ENCODE peak calls at places on chromosomes 2 and 18, in seven cellular contexts. X is lower lobe of right lung, A is astrocyte, Q is mammary epithelial cell, K is endodermal cell, F is hepatocyte, Z is bronchial epithelial cell. V is an unnamed sample.

GRCh38 chr2:200383380-200384110 is 77.1 kb downstream of the SPATS2L start:
- DNase-seq in X (no peak), A (peak; percentile 73), Q (peak; percentile 56), K (no peak), F (no peak), Z (peak; percentile 44), V (no peak)

GRCh38 chr18:79525556-79526467 is 130.1 kb downstream of the NFATC1 start:
- DNase-seq in X (peak; percentile 63), A (no peak), Q (peak; percentile 4), K (peak; percentile 60), F (peak; percentile 46), Z (peak; percentile 46), V (no peak)

GRCh38 chr2:240705204-240705781 is 13.6 kb downstream of the AQP12A start:
- DNase-seq in X (no peak), A (no peak), Q (no peak), K (no peak), F (no peak), Z (no peak), V (no peak)

GRCh38 chr2:55493220-55493619 is 26.3 kb upstream of the CFAP36 start:
- DNase-seq in X (no peak), A (no peak), Q (peak; percentile 51), K (no peak), F (no peak), Z (peak; percentile 79), V (no peak)

GRCh38 chr2:140679752-140680151 is 1451.1 kb downstream of the LRP1B start:
- DNase-seq in X (no peak), A (no peak), Q (no peak), K (no peak), F (no peak), Z (no peak), V (no peak)

GRCh38 chr2:165891943-165892342 is 61.6 kb downstream of the TTC21B start:
- DNase-seq in X (no peak), A (no peak), Q (no peak), K (no peak), F (no peak), Z (no peak), V (no peak)

GRCh38 chr2:177335917-177336450 is 56.6 kb upstream of the AGPS start:
- DNase-seq in X (no peak), A (peak; percentile 46), Q (no peak), K (no peak), F (no peak), Z (no peak), V (no peak)

GRCh38 chr18:36809590-36810381 is 19.0 kb downstream of the TPGS2 start:
- DNase-seq in X (no peak), A (peak; percentile 43), Q (peak; percentile 54), K (peak; percentile 66), F (peak; percentile 83), Z (peak; percentile 64), V (no peak)

GRCh38 chr2:62473428-62473827 is 32.6 kb downstream of the TMEM17 start:
- DNase-seq in X (no peak), A (no peak), Q (no peak), K (no peak), F (no peak), Z (no peak), V (no peak)

GRCh38 chr2:43051316-43051715 is 175.1 kb downstream of the ZFP36L2 start:
- DNase-seq in X (no peak), A (peak; percentile 72), Q (peak; percentile 89), K (no peak), F (no peak), Z (peak; percentile 95), V (no peak)

GRCh38 chr18:12691021-12691420 is 11.5 kb downstream of the CEP76 start:
- DNase-seq in X (no peak), A (no peak), Q (no peak), K (no peak), F (no peak), Z (no peak), V (no peak)

GRCh38 chr18:76445741-76446232 is 49.3 kb downstream of the ZNF516 start:
- DNase-seq in X (peak; percentile 35), A (no peak), Q (no peak), K (peak; percentile 39), F (no peak), Z (no peak), V (no peak)

GRCh38 chr18:12768622-12769021 is 65.8 kb downstream of the PSMG2 start:
- DNase-seq in X (no peak), A (peak; percentile 24), Q (peak; percentile 25), K (no peak), F (no peak), Z (peak; percentile 61), V (no peak)

GRCh38 chr18:27695054-27695453 is 481.9 kb downstream of the CDH2 start:
- DNase-seq in X (no peak), A (no peak), Q (no peak), K (no peak), F (no peak), Z (no peak), V (no peak)

GRCh38 chr2:46157072-46157965 is 139.9 kb upstream of the EPAS1 start:
- DNase-seq in X (no peak), A (no peak), Q (no peak), K (no peak), F (no peak), Z (no peak), V (no peak)

GRCh38 chr2:223093436-223093839 is 41.4 kb downstream of the KCNE4 start:
- DNase-seq in X (no peak), A (peak; percentile 89), Q (peak; percentile 63), K (peak; percentile 54), F (no peak), Z (no peak), V (no peak)

GRCh38 chr2:175575346-175576258 is 394.1 kb upstream of the ATP5MC3 start:
- DNase-seq in X (no peak), A (no peak), Q (no peak), K (no peak), F (no peak), Z (no peak), V (no peak)

GRCh38 chr18:75456277-75456676 is 28.8 kb upstream of the SMIM21 start:
- DNase-seq in X (no peak), A (no peak), Q (no peak), K (no peak), F (peak; percentile 13), Z (no peak), V (no peak)

GRCh38 chr18:49944681-49945080 is 131.3 kb upstream of the ACAA2 start:
- DNase-seq in X (no peak), A (peak; percentile 40), Q (no peak), K (peak; percentile 69), F (peak; percentile 40), Z (no peak), V (no peak)

GRCh38 chr2:217981084-217981730 is 21.6 kb downstream of the TNS1 start:
- DNase-seq in X (no peak), A (no peak), Q (no peak), K (no peak), F (no peak), Z (no peak), V (no peak)

GRCh38 chr2:1152375-1152774 is 201.7 kb downstream of the SNTG2 start:
- DNase-seq in X (no peak), A (no peak), Q (no peak), K (no peak), F (no peak), Z (no peak), V (no peak)

GRCh38 chr2:1153959-1154358 is 203.3 kb downstream of the SNTG2 start:
- DNase-seq in X (peak; percentile 62), A (no peak), Q (no peak), K (no peak), F (no peak), Z (no peak), V (no peak)

GRCh38 chr2:1156526-1156925 is 205.9 kb downstream of the SNTG2 start:
- DNase-seq in X (no peak), A (no peak), Q (no peak), K (no peak), F (no peak), Z (no peak), V (no peak)

GRCh38 chr2:1157107-1157506 is 206.5 kb downstream of the SNTG2 start:
- DNase-seq in X (no peak), A (no peak), Q (no peak), K (no peak), F (no peak), Z (no peak), V (no peak)

DNA sequence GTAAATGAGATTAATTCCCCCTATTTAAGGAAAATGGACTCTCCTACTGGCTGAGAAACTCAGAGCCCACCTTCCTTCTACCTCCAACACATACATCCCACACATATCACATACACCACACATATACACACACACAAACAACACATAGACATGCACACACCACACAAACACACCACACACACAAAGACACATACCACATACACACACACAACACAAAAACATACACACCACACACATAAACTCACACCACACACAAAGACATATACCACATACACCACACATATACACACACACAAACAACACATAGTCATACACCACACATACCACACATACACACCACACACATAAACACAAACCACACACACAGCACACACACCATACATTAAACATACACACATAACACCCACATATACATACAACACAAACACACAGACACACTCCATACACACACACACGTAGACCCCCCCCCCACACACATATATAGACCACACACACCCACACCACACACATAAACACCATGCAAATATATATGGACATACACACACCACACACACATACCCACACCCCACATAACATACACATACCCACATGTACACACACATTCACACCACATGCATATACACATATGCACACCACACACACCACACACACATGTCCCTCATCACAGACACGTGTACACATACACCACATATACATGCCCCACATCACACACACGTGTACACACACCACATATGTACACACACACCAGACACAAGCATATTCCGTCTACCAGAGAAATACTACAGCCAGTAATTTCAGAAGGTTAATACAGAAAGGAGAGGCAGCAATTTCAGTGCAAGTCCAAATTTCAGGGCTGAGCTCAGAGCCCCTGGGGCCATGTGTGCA is 204.3 kb downstream of the SNTG2 start:
- DNase-seq in X (no peak), A (no peak), Q (no peak), K (no peak), F (no peak), Z (no peak), V (no peak)
- TF ChIP-seq CTCF in X (no peak), A (no peak), Q (no peak), K (no peak), F (no peak), Z (no peak), V (no peak)

GRCh38 chr2:230318190-230319121 is 8.5 kb upstream of the SP140L start:
- DNase-seq in X (no peak), A (no peak), Q (no peak), K (no peak), F (no peak), Z (no peak), V (no peak)
- H3K4me3 ChIP-seq in X (no peak overlapping the region), A (no peak overlapping the region), Q (no peak overlapping the region), K (no peak overlapping the region), F (no peak overlapping the region), Z (no peak overlapping the region), V (no peak overlapping the region)

GRCh38 chr2:26557244-26557925 is 79.5 kb upstream of the OTOF start:
- DNase-seq in X (no peak), A (no peak), Q (no peak), K (peak; percentile 43), F (no peak), Z (no peak), V (no peak)
- H3K27me3 ChIP-seq in X (peaks cover 53% of the 10 kb centered on the region), A (peaks cover 63% of the 10 kb centered on the region), Q (no peaks in the 10 kb centered on the region), K (peaks cover 17% of the 10 kb centered on the region), F (peaks cover 22% of the 10 kb centered on the region), Z (peaks cover 29% of the 10 kb centered on the region), V (peaks cover 69% of the 10 kb centered on the region)

DNA sequence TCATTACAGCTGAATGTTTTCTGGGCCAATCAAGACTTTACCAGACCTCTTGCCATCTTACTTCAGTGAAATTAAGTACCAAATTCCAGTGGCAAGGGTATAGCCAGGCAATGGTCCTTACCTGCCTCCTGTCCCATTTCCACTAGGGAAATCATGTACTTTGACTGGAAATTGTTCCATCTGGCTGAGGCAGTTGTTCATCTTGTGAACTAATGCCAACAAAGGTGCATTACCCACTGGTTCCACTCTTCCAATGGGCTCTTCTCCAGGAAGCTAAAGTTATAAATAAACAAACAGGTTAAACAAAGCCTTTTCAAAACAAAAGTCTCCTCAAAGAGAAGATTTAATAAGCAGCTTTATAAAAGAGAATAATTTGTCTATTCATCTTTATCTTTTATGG is 80.7 kb upstream of the DNER start:
- DNase-seq in X (no peak), A (no peak), Q (no peak), K (no peak), F (no peak), Z (no peak), V (no peak)
- TF ChIP-seq CTCF in X (no peak), A (no peak), Q (no peak), K (no peak), F (no peak), Z (no peak), V (no peak)

V was measured in kidney epithelial cell.